ENCODE peak calls at places on chromosomes 2 and 18, in six cellular contexts. G, A, V, L, F and Z are unnamed samples.

GRCh38 chr2:72883356-72883962 is 3.7 kb upstream of the SPR start:
- DNase-seq in A (peak), V (peak), F (no peak), L (no peak), G (no peak), Z (peak)

GRCh38 chr18:44927127-44927849 is 246.6 kb downstream of the SETBP1 start:
- DNase-seq in A (no peak), G (no peak), F (no peak), L (no peak), V (no peak), Z (no peak)

GRCh38 chr2:94879982-94880377 is 8.8 kb downstream of the TEKT4 start:
- DNase-seq in V (no peak), G (no peak), A (no peak), F (no peak), L (no peak), Z (no peak)

GRCh38 chr2:234593636-234594035 is 96.8 kb upstream of the ARL4C start:
- DNase-seq in L (no peak), A (no peak), F (no peak), G (no peak), V (no peak), Z (no peak)

GRCh38 chr2:9951522-9952285 is at the start of gene GRHL1:
- DNase-seq in G (peak), V (peak), L (peak), F (peak), A (peak), Z (peak)

GRCh38 chr2:74696758-74697327 is 42.8 kb downstream of the SEMA4F start:
- DNase-seq in G (no peak), L (no peak), F (no peak), V (no peak), A (no peak), Z (no peak)

GRCh38 chr18:46555724-46556123 is 101.3 kb downstream of the LOXHD1 start:
- DNase-seq in F (no peak), G (no peak), A (peak), V (peak), L (no peak), Z (no peak)

GRCh38 chr18:34807106-34807796 is 97.2 kb downstream of the DTNA start:
- DNase-seq in L (no peak), A (no peak), F (no peak), G (no peak), V (peak), Z (no peak)

GRCh38 chr2:45851576-45852304 is 200.3 kb downstream of the PRKCE start:
- DNase-seq in V (no peak), L (no peak), F (no peak), A (peak), G (no peak), Z (no peak)

GRCh38 chr18:42706618-42707017 is 408.9 kb downstream of the RIT2 start:
- DNase-seq in L (no peak), V (peak), F (no peak), G (no peak), A (peak), Z (peak)

GRCh38 chr2:146874260-146874658 is 970.6 kb upstream of the ACVR2A start:
- DNase-seq in V (no peak), L (no peak), A (peak), F (no peak), G (no peak), Z (no peak)

GRCh38 chr2:70519453-70519852 is 34.2 kb downstream of the TGFA start:
- DNase-seq in A (peak), F (no peak), V (no peak), G (no peak), L (no peak), Z (no peak)